ENCODE peak calls at places on chromosomes 2 and 18, in six cellular contexts. I is fibroblast of lung; T is OCI-M1; P is stimulated activated CD4-positive, alpha-beta T cell treated with anti-CD3 and anti-CD28 coated beads, Interleukin-12 subunit alpha, Interleukin-12 subunit beta, amount 100 ng/mL, for 4 hours; L is NCI-H446 treated with DMSO at 0.1 percent for 48 hours; F is naive thymus-derived CD8-positive, alpha-beta T cell. Y is an unnamed sample.

GRCh38 chr18:57728941-57729511 is 74.1 kb downstream of the ATP8B1 start:
- DNase-seq in I (no peak), T (no peak), P (no peak), L (no peak), F (no peak), Y (peak)

GRCh38 chr2:43412121-43412753 is 183.6 kb downstream of the THADA start:
- DNase-seq in I (peak), T (no peak), P (no peak), L (no peak), F (no peak), Y (peak)

GRCh38 chr2:18066894-18067293 is 188.4 kb downstream of the KCNS3 start:
- DNase-seq in I (no peak), T (no peak), P (no peak), L (no peak), F (no peak), Y (no peak)

GRCh38 chr2:113370478-113371091 is 66.9 kb upstream of the ZNG1B start:
- DNase-seq in I (peak), T (no peak), P (peak), L (no peak), F (peak), Y (peak)

GRCh38 chr18:3524706-3525105 is 74.7 kb downstream of the TGIF1 start:
- DNase-seq in I (no peak), T (no peak), P (no peak), L (no peak), F (no peak), Y (no peak)

GRCh38 chr2:218130373-218130772 is 4.5 kb downstream of the CXCR2 start:
- DNase-seq in I (no peak), T (no peak), P (no peak), L (no peak), F (no peak), Y (no peak)

GRCh38 chr2:172921538-172922236 is 154.0 kb upstream of the MAP3K20 start:
- DNase-seq in I (peak), T (no peak), P (no peak), L (peak), F (no peak), Y (peak)

GRCh38 chr2:168465594-168465993 is 9.5 kb downstream of the CERS6 start:
- DNase-seq in I (peak), T (no peak), P (no peak), L (no peak), F (no peak), Y (no peak)

GRCh38 chr18:13495980-13496379 is 230.4 kb downstream of the FAM210A start:
- DNase-seq in I (no peak), T (no peak), P (no peak), L (no peak), F (no peak), Y (no peak)

GRCh38 chr2:30232027-30232800 is 880 bp downstream of the LBH start:
- DNase-seq in I (peak), T (peak), P (peak), L (no peak), F (peak), Y (peak)

GRCh38 chr18:395481-396250 is 104.8 kb downstream of the COLEC12 start:
- DNase-seq in I (peak), T (no peak), P (no peak), L (no peak), F (no peak), Y (peak)

GRCh38 chr2:169472249-169472648 is 7.0 kb upstream of the BBS5 start:
- DNase-seq in I (no peak), T (no peak), P (no peak), L (no peak), F (no peak), Y (no peak)

GRCh38 chr2:173568054-173568453 is 213.4 kb downstream of the CDCA7 start:
- DNase-seq in I (peak), T (peak), P (no peak), L (peak), F (no peak), Y (no peak)

GRCh38 chr18:43863180-43863579 is 585.9 kb upstream of the SYT4 start:
- DNase-seq in I (peak), T (no peak), P (no peak), L (no peak), F (no peak), Y (no peak)

Y was measured in IMR-90.